ENCODE peak calls at places on chromosomes 11 and 22, in eight cellular contexts. P is glutamatergic neuron, W is activated T-cell treated with anti-CD3 and anti-CD28 coated beads for 1 hour, L is germinal center, Q is Daoy, U is NCI-H1105, R is left colon, Y is H54. A is an unnamed sample.

GRCh38 chr11:1992111-1992510 is 5.5 kb downstream of the H19 start:
- DNase-seq in P (peak), Q (no peak), Y (no peak), W (no peak), U (no peak), R (no peak), L (no peak), A (no peak)

GRCh38 chr11:72114570-72114969 is 2.1 kb upstream of the ANAPC15 start:
- DNase-seq in L (no peak), W (no peak), Y (no peak), U (no peak), R (no peak), Q (no peak), P (no peak), A (no peak)

GRCh38 chr11:2892215-2893020 is 6.8 kb upstream of the CDKN1C start:
- DNase-seq in Q (peak), P (peak), U (peak), R (peak), Y (peak), W (peak), L (peak), A (peak)

GRCh38 chr11:95908826-95909225 is 15.1 kb downstream of the MTMR2 start:
- DNase-seq in W (no peak), R (no peak), U (no peak), Q (no peak), Y (no peak), P (no peak), L (no peak), A (no peak)

GRCh38 chr11:61904539-61905048 is 12.8 kb downstream of the RAB3IL1 start:
- DNase-seq in Y (no peak), L (no peak), R (peak), U (no peak), P (no peak), Q (no peak), W (no peak), A (no peak)

GRCh38 chr11:36672815-36673450 is 74.9 kb upstream of the RAG2 start:
- DNase-seq in P (no peak), W (no peak), U (peak), R (no peak), Q (peak), L (peak), Y (no peak), A (no peak)

GRCh38 chr11:76759517-76759916 is 23.6 kb upstream of the TSKU start:
- DNase-seq in R (no peak), W (no peak), Y (no peak), P (no peak), Q (no peak), U (no peak), L (no peak), A (no peak)

GRCh38 chr22:37501610-37502341 is 15.6 kb upstream of the MFNG start:
- DNase-seq in R (peak), Q (peak), W (no peak), Y (no peak), P (no peak), U (peak), L (no peak), A (no peak)

GRCh38 chr22:46033256-46034200 is 56.6 kb upstream of the WNT7B start:
- DNase-seq in R (no peak), U (no peak), P (no peak), Y (no peak), W (no peak), L (no peak), Q (no peak), A (no peak)

GRCh38 chr22:39567135-39567946 is 3.2 kb upstream of the CACNA1I start:
- DNase-seq in R (peak), U (no peak), L (peak), Q (no peak), P (no peak), W (peak), Y (no peak), A (no peak)

GRCh38 chr22:24094966-24095365 is 83.9 kb downstream of the CABIN1 start:
- DNase-seq in W (no peak), R (no peak), P (no peak), L (no peak), Q (no peak), U (no peak), Y (no peak), A (no peak)

GRCh38 chr22:48811885-48812284 is 1015.8 kb downstream of the BRD1 start:
- DNase-seq in R (no peak), U (peak), Q (no peak), Y (no peak), P (no peak), W (no peak), L (no peak), A (no peak)

GRCh38 chr11:120510406-120511115 is 987 bp upstream of the GRIK4 start:
- DNase-seq in Y (no peak), R (no peak), W (no peak), L (no peak), Q (no peak), U (no peak), P (peak), A (no peak)

GRCh38 chr11:104370478-104370877 is 206.5 kb upstream of the PDGFD start:
- DNase-seq in L (no peak), Y (no peak), R (no peak), U (no peak), Q (no peak), P (no peak), W (no peak), A (no peak)

A was measured in memory B cell.